ENCODE peak calls at places on chromosomes 16 and 17, in four cellular contexts. V is EH, B is GF-D8, W is cardiac muscle cell. O is an unnamed sample.

GRCh38 chr16:82627811-82628339 is 1.1 kb downstream of the CDH13 start:
- DNase-seq in V (peak), B (no peak), W (peak), O (no peak)

GRCh38 chr16:25966172-25967097 is 274.7 kb downstream of the HS3ST4 start:
- DNase-seq in V (no peak), B (no peak), W (no peak), O (no peak)

GRCh38 chr17:19398301-19399181 is 11.6 kb upstream of the MFAP4 start:
- DNase-seq in V (peak), B (no peak), W (peak), O (peak)

GRCh38 chr16:79265701-79266100 is 334.8 kb downstream of the MAF start:
- DNase-seq in V (no peak), B (no peak), W (no peak), O (no peak)

GRCh38 chr16:68396481-68396880 is 51.8 kb downstream of the SMPD3 start:
- DNase-seq in V (peak), B (no peak), W (peak), O (peak)

GRCh38 chr17:74923538-74924249 is 379 bp upstream of the OTOP2 start:
- DNase-seq in V (peak), B (no peak), W (peak), O (peak)

GRCh38 chr16:49748322-49748721 is 107.6 kb downstream of the ZNF423 start:
- DNase-seq in V (no peak), B (no peak), W (peak), O (no peak)

GRCh38 chr17:5396612-5397011 is 22.9 kb downstream of the NUP88 start:
- DNase-seq in V (no peak), B (no peak), W (no peak), O (no peak)

GRCh38 chr17:49851387-49852291 is 3.8 kb upstream of the TAC4 start:
- DNase-seq in V (peak), B (no peak), W (peak), O (peak)

GRCh38 chr17:49210158-49211029 is at the start of the genes ABI3 and GNGT2:
- DNase-seq in V (peak), B (no peak), W (peak), O (peak)

GRCh38 chr17:61140386-61140785 is 259.3 kb upstream of the TBX2 start:
- DNase-seq in V (no peak), B (no peak), W (no peak), O (no peak)

GRCh38 chr17:18960803-18961511 is 9.0 kb downstream of the SLC5A10 start:
- DNase-seq in V (peak), B (no peak), W (peak), O (peak)

GRCh38 chr16:83676056-83676455 is 131.7 kb upstream of the HSBP1 start:
- DNase-seq in V (no peak), B (no peak), W (no peak), O (no peak)

GRCh38 chr17:74071280-74071679 is 132.2 kb upstream of the RPL38 start:
- DNase-seq in V (no peak), B (no peak), W (no peak), O (no peak)

GRCh38 chr16:58501242-58502131 is 1.5 kb downstream of the NDRG4 start:
- DNase-seq in V (no peak), B (no peak), W (no peak), O (no peak)

GRCh38 chr16:24810951-24811843 is 34.6 kb upstream of the SLC5A11 start:
- DNase-seq in V (peak), B (no peak), W (no peak), O (no peak)

GRCh38 chr17:34242553-34242952 is 12.5 kb upstream of the CCL2 start:
- DNase-seq in V (no peak), B (peak), W (no peak), O (peak)

GRCh38 chr16:81513204-81514040 is 68.8 kb downstream of the CMIP start:
- DNase-seq in V (peak), B (no peak), W (peak), O (no peak)

GRCh38 chr17:27956601-27957445 is 63.7 kb upstream of the LYRM9 start:
- DNase-seq in V (peak), B (no peak), W (peak), O (no peak)

GRCh38 chr17:27461192-27461859 is 5.1 kb downstream of the KSR1 start:
- DNase-seq in V (no peak), B (no peak), W (no peak), O (no peak)

GRCh38 chr17:27257031-27257357 is 36.9 kb upstream of the WSB1 start:
- DNase-seq in V (no peak), B (no peak), W (no peak), O (no peak)

GRCh38 chr16:66596986-66597848 is 7.3 kb upstream of the CMTM3 start:
- DNase-seq in V (no peak), B (no peak), W (no peak), O (no peak)

GRCh38 chr16:53518550-53519416 is 15.8 kb upstream of the AKTIP start:
- DNase-seq in V (peak), B (peak), W (peak), O (peak)

GRCh38 chr17:77607606-77608005 is 350.9 kb upstream of the TNRC6C start:
- DNase-seq in V (no peak), B (no peak), W (no peak), O (no peak)

GRCh38 chr17:34254651-34255380 is at the start of gene CCL2:
- DNase-seq in V (peak), B (no peak), W (peak), O (peak)

GRCh38 chr16:50607051-50607431 is 58.8 kb downstream of the NKD1 start:
- DNase-seq in V (no peak), B (no peak), W (no peak), O (no peak)

GRCh38 chr16:12362482-12363458 is 386.2 kb downstream of the SNX29 start:
- DNase-seq in V (peak), B (no peak), W (peak), O (no peak)

GRCh38 chr17:76149214-76149613 is 8.2 kb upstream of the FOXJ1 start:
- DNase-seq in V (no peak), B (no peak), W (no peak), O (no peak)

GRCh38 chr17:64262422-64263260 is at the start of gene TEX2:
- DNase-seq in V (peak), B (peak), W (peak), O (peak)

GRCh38 chr17:4476512-4477070 is 22.1 kb upstream of the SPNS2 start:
- DNase-seq in V (no peak), B (no peak), W (no peak), O (no peak)

GRCh38 chr16:3832669-3833068 is 47.8 kb downstream of the CREBBP start:
- DNase-seq in V (no peak), B (no peak), W (no peak), O (no peak)

GRCh38 chr16:86089986-86090385 is 191.0 kb downstream of the IRF8 start:
- DNase-seq in V (no peak), B (no peak), W (no peak), O (peak)

GRCh38 chr17:40935624-40936023 is 1.8 kb downstream of the KRT23 start:
- DNase-seq in V (no peak), B (no peak), W (no peak), O (no peak)

O was measured in MV-4-11.